ENCODE peak calls at places on chromosomes 4 and X, in five cellular contexts. One of them, this sample, is unnamed.

GRCh38 chr4:95045429-95045828 is 287.7 kb downstream of the BMPR1B start:
- DNase-seq in stimulated activated CD8-positive, alpha-beta memory T cell treated with anti-CD3 and anti-CD28 coated beads, Interleukin-2, amount 100 ng/mL, for 1 hour: no peak
- DNase-seq in head of caudate nucleus: no peak
- DNase-seq in left colon: no peak
- DNase-seq in DMS53: peak
- DNase-seq in this sample: no peak

GRCh38 chrX:10769165-10769564 is 148.8 kb upstream of the MID1 start:
- DNase-seq in stimulated activated CD8-positive, alpha-beta memory T cell treated with anti-CD3 and anti-CD28 coated beads, Interleukin-2, amount 100 ng/mL, for 1 hour: no peak
- DNase-seq in head of caudate nucleus: no peak
- DNase-seq in left colon: no peak
- DNase-seq in DMS53: peak
- DNase-seq in this sample: peak

GRCh38 chrX:74293343-74293946 is 10.5 kb upstream of the ZCCHC13 start:
- DNase-seq in DMS53: peak
- DNase-seq in stimulated activated CD8-positive, alpha-beta memory T cell treated with anti-CD3 and anti-CD28 coated beads, Interleukin-2, amount 100 ng/mL, for 1 hour: peak
- DNase-seq in head of caudate nucleus: peak
- DNase-seq in left colon: peak
- DNase-seq in this sample: peak

GRCh38 chr4:3412257-3413020 is 29.3 kb upstream of the HGFAC start:
- DNase-seq in stimulated activated CD8-positive, alpha-beta memory T cell treated with anti-CD3 and anti-CD28 coated beads, Interleukin-2, amount 100 ng/mL, for 1 hour: no peak
- DNase-seq in left colon: peak
- DNase-seq in DMS53: no peak
- DNase-seq in head of caudate nucleus: peak
- DNase-seq in this sample: no peak

GRCh38 chr4:187578103-187578502 is 417.5 kb upstream of the ZFP42 start:
- DNase-seq in head of caudate nucleus: no peak
- DNase-seq in stimulated activated CD8-positive, alpha-beta memory T cell treated with anti-CD3 and anti-CD28 coated beads, Interleukin-2, amount 100 ng/mL, for 1 hour: no peak
- DNase-seq in left colon: no peak
- DNase-seq in DMS53: no peak
- DNase-seq in this sample: no peak

GRCh38 chr4:41280010-41280409 is 23.3 kb downstream of the UCHL1 start:
- DNase-seq in DMS53: peak
- DNase-seq in stimulated activated CD8-positive, alpha-beta memory T cell treated with anti-CD3 and anti-CD28 coated beads, Interleukin-2, amount 100 ng/mL, for 1 hour: no peak
- DNase-seq in left colon: no peak
- DNase-seq in head of caudate nucleus: no peak
- DNase-seq in this sample: no peak

GRCh38 chrX:153407736-153408135 is 3.5 kb upstream of the ZFP92 start:
- DNase-seq in left colon: no peak
- DNase-seq in DMS53: no peak
- DNase-seq in stimulated activated CD8-positive, alpha-beta memory T cell treated with anti-CD3 and anti-CD28 coated beads, Interleukin-2, amount 100 ng/mL, for 1 hour: no peak
- DNase-seq in head of caudate nucleus: no peak
- DNase-seq in this sample: no peak

GRCh38 chr4:148240241-148240640 is 202.0 kb downstream of the NR3C2 start:
- DNase-seq in left colon: no peak
- DNase-seq in stimulated activated CD8-positive, alpha-beta memory T cell treated with anti-CD3 and anti-CD28 coated beads, Interleukin-2, amount 100 ng/mL, for 1 hour: no peak
- DNase-seq in DMS53: no peak
- DNase-seq in head of caudate nucleus: no peak
- DNase-seq in this sample: no peak

GRCh38 chrX:97070346-97070745 is 186.6 kb downstream of the RPA4 start:
- DNase-seq in head of caudate nucleus: no peak
- DNase-seq in stimulated activated CD8-positive, alpha-beta memory T cell treated with anti-CD3 and anti-CD28 coated beads, Interleukin-2, amount 100 ng/mL, for 1 hour: no peak
- DNase-seq in left colon: no peak
- DNase-seq in DMS53: no peak
- DNase-seq in this sample: no peak

GRCh38 chrX:7891928-7892327 is 35.3 kb downstream of the PNPLA4 start:
- DNase-seq in stimulated activated CD8-positive, alpha-beta memory T cell treated with anti-CD3 and anti-CD28 coated beads, Interleukin-2, amount 100 ng/mL, for 1 hour: no peak
- DNase-seq in head of caudate nucleus: no peak
- DNase-seq in DMS53: no peak
- DNase-seq in left colon: no peak
- DNase-seq in this sample: no peak

GRCh38 chr4:27463816-27464215 is 603.2 kb downstream of the STIM2 start:
- DNase-seq in stimulated activated CD8-positive, alpha-beta memory T cell treated with anti-CD3 and anti-CD28 coated beads, Interleukin-2, amount 100 ng/mL, for 1 hour: no peak
- DNase-seq in head of caudate nucleus: no peak
- DNase-seq in left colon: no peak
- DNase-seq in DMS53: peak
- DNase-seq in this sample: no peak

GRCh38 chr4:88318751-88319350 is 34.5 kb upstream of the PPM1K start:
- DNase-seq in left colon: no peak
- DNase-seq in head of caudate nucleus: no peak
- DNase-seq in stimulated activated CD8-positive, alpha-beta memory T cell treated with anti-CD3 and anti-CD28 coated beads, Interleukin-2, amount 100 ng/mL, for 1 hour: no peak
- DNase-seq in DMS53: peak
- DNase-seq in this sample: no peak

GRCh38 chrX:105822138-105823091 is at the start of gene NRK:
- DNase-seq in stimulated activated CD8-positive, alpha-beta memory T cell treated with anti-CD3 and anti-CD28 coated beads, Interleukin-2, amount 100 ng/mL, for 1 hour: no peak
- DNase-seq in DMS53: peak
- DNase-seq in left colon: no peak
- DNase-seq in head of caudate nucleus: no peak
- DNase-seq in this sample: no peak

GRCh38 chr4:38189445-38189844 is 229.2 kb downstream of the PTTG2 start:
- DNase-seq in DMS53: peak
- DNase-seq in head of caudate nucleus: no peak
- DNase-seq in left colon: no peak
- DNase-seq in stimulated activated CD8-positive, alpha-beta memory T cell treated with anti-CD3 and anti-CD28 coated beads, Interleukin-2, amount 100 ng/mL, for 1 hour: no peak
- DNase-seq in this sample: peak

GRCh38 chrX:39736219-39737211 is 361.2 kb downstream of the BCOR start:
- DNase-seq in head of caudate nucleus: no peak
- DNase-seq in left colon: peak
- DNase-seq in DMS53: no peak
- DNase-seq in stimulated activated CD8-positive, alpha-beta memory T cell treated with anti-CD3 and anti-CD28 coated beads, Interleukin-2, amount 100 ng/mL, for 1 hour: no peak
- DNase-seq in this sample: peak

GRCh38 chr4:142091691-142092182 is 455.4 kb downstream of the IL15 start:
- DNase-seq in DMS53: no peak
- DNase-seq in head of caudate nucleus: no peak
- DNase-seq in stimulated activated CD8-positive, alpha-beta memory T cell treated with anti-CD3 and anti-CD28 coated beads, Interleukin-2, amount 100 ng/mL, for 1 hour: no peak
- DNase-seq in left colon: no peak
- DNase-seq in this sample: no peak

GRCh38 chrX:15675490-15675921 is 10.9 kb upstream of the CLTRN start:
- DNase-seq in stimulated activated CD8-positive, alpha-beta memory T cell treated with anti-CD3 and anti-CD28 coated beads, Interleukin-2, amount 100 ng/mL, for 1 hour: peak
- DNase-seq in DMS53: peak
- DNase-seq in left colon: peak
- DNase-seq in head of caudate nucleus: peak
- DNase-seq in this sample: peak

GRCh38 chrX:155266446-155266845 is 2.2 kb upstream of the RAB39B start:
- DNase-seq in DMS53: no peak
- DNase-seq in head of caudate nucleus: no peak
- DNase-seq in stimulated activated CD8-positive, alpha-beta memory T cell treated with anti-CD3 and anti-CD28 coated beads, Interleukin-2, amount 100 ng/mL, for 1 hour: no peak
- DNase-seq in left colon: no peak
- DNase-seq in this sample: no peak

GRCh38 chr4:76302856-76303438 is 3.6 kb upstream of the STBD1 start:
- DNase-seq in head of caudate nucleus: no peak
- DNase-seq in DMS53: no peak
- DNase-seq in left colon: no peak
- DNase-seq in stimulated activated CD8-positive, alpha-beta memory T cell treated with anti-CD3 and anti-CD28 coated beads, Interleukin-2, amount 100 ng/mL, for 1 hour: no peak
- DNase-seq in this sample: peak